ENCODE peak calls at places on chromosomes 3 and 15, in six cellular contexts. W, N, Z, F, I and B are unnamed samples.

GRCh38 chr15:64774556-64775523 is 549 bp downstream of the RBPMS2 start:
- ATAC-seq in W (peak), N (peak), Z (peak), F (peak), I (peak), B (peak)

GRCh38 chr3:25291524-25291923 is 136.5 kb upstream of the RARB start:
- ATAC-seq in W (no peak), N (no peak), Z (no peak), F (no peak), I (no peak), B (no peak)

GRCh38 chr15:79897701-79898113 is 893 bp upstream of the MTHFS start:
- ATAC-seq in W (no peak), N (no peak), Z (no peak), F (peak), I (no peak), B (no peak)

GRCh38 chr15:92095691-92096090 is 242.2 kb downstream of the SLCO3A1 start:
- ATAC-seq in W (no peak), N (no peak), Z (peak), F (peak), I (no peak), B (peak)

GRCh38 chr3:14369675-14370669 is 32.4 kb upstream of the SLC6A6 start:
- ATAC-seq in W (no peak), N (peak), Z (no peak), F (no peak), I (peak), B (no peak)

GRCh38 chr3:65439641-65440040 is 599.1 kb downstream of the MAGI1 start:
- ATAC-seq in W (peak), N (peak), Z (peak), F (no peak), I (peak), B (no peak)

GRCh38 chr3:115659253-115659652 is 35.9 kb downstream of the GAP43 start:
- ATAC-seq in W (no peak), N (no peak), Z (peak), F (no peak), I (no peak), B (peak)

GRCh38 chr3:114406286-114406685 is 112.5 kb downstream of the TIGIT start:
- ATAC-seq in W (no peak), N (no peak), Z (no peak), F (no peak), I (no peak), B (no peak)

GRCh38 chr3:182246870-182247269 is 535.1 kb downstream of the SOX2 start:
- ATAC-seq in W (no peak), N (no peak), Z (no peak), F (no peak), I (no peak), B (no peak)

GRCh38 chr3:30476373-30477082 is 129.9 kb upstream of the TGFBR2 start:
- ATAC-seq in W (no peak), N (peak), Z (peak), F (no peak), I (no peak), B (peak)

GRCh38 chr15:77126927-77127326 is 56.0 kb upstream of the TSPAN3 start:
- ATAC-seq in W (no peak), N (no peak), Z (no peak), F (no peak), I (peak), B (no peak)

GRCh38 chr15:56910801-56911200 is 7.6 kb upstream of the TCF12 start:
- ATAC-seq in W (no peak), N (no peak), Z (no peak), F (no peak), I (no peak), B (no peak)

GRCh38 chr3:79247367-79248103 is 520.3 kb downstream of the ROBO1 start:
- ATAC-seq in W (no peak), N (peak), Z (no peak), F (no peak), I (no peak), B (no peak)

GRCh38 chr3:41222508-41222907 is 23.2 kb downstream of the CTNNB1 start:
- ATAC-seq in W (no peak), N (no peak), Z (no peak), F (no peak), I (no peak), B (no peak)